ENCODE peak calls at places on chromosomes 1 and 21, in seven cellular contexts. One of them, this sample, is unnamed. For H3K4me1, the result is how much of the 10 kb centered on the place peaks cover.

GRCh38 chr1:150371110-150371509 is 7.2 kb downstream of the RPRD2 start:
- DNase-seq in RWPE2: no peak
- DNase-seq in tibial artery: no peak
- DNase-seq in MM.1S: no peak
- DNase-seq in Peyer's patch: no peak
- DNase-seq in transverse colon: no peak
- DNase-seq in cardiac muscle cell: no peak
- DNase-seq in this sample: no peak

GRCh38 chr1:196515904-196516303 is 92.3 kb downstream of the KCNT2 start:
- DNase-seq in tibial artery: no peak
- DNase-seq in RWPE2: no peak
- DNase-seq in Peyer's patch: no peak
- DNase-seq in MM.1S: no peak
- DNase-seq in cardiac muscle cell: no peak
- DNase-seq in transverse colon: no peak
- DNase-seq in this sample: no peak

GRCh38 chr1:212062832-212063438 is 27.4 kb downstream of the DTL start:
- DNase-seq in Peyer's patch: no peak
- DNase-seq in RWPE2: no peak
- DNase-seq in MM.1S: peak
- DNase-seq in tibial artery: no peak
- DNase-seq in transverse colon: no peak
- DNase-seq in cardiac muscle cell: peak
- DNase-seq in this sample: no peak

GRCh38 chr21:26597981-26598380 is 24.9 kb upstream of the CYYR1 start:
- DNase-seq in tibial artery: no peak
- DNase-seq in MM.1S: no peak
- DNase-seq in cardiac muscle cell: no peak
- DNase-seq in transverse colon: no peak
- DNase-seq in RWPE2: no peak
- DNase-seq in Peyer's patch: no peak
- DNase-seq in this sample: no peak

GRCh38 chr1:29456685-29457084 is 220.4 kb downstream of the PTPRU start:
- DNase-seq in transverse colon: no peak
- DNase-seq in tibial artery: no peak
- DNase-seq in Peyer's patch: no peak
- DNase-seq in RWPE2: no peak
- DNase-seq in MM.1S: no peak
- DNase-seq in cardiac muscle cell: no peak
- DNase-seq in this sample: no peak

GRCh38 chr21:36155603-36156338 is 853 bp upstream of the DOP1B start:
- DNase-seq in Peyer's patch: peak
- DNase-seq in MM.1S: no peak
- DNase-seq in transverse colon: peak
- DNase-seq in RWPE2: no peak
- DNase-seq in tibial artery: no peak
- DNase-seq in cardiac muscle cell: no peak
- DNase-seq in this sample: no peak

GRCh38 chr21:33201945-33202344 is 27.8 kb upstream of the IFNAR2 start:
- DNase-seq in MM.1S: no peak
- DNase-seq in cardiac muscle cell: no peak
- DNase-seq in RWPE2: no peak
- DNase-seq in transverse colon: peak
- DNase-seq in tibial artery: no peak
- DNase-seq in Peyer's patch: no peak
- DNase-seq in this sample: no peak

GRCh38 chr1:151047925-151048644 is 534 bp downstream of the C1orf56 start:
- DNase-seq in cardiac muscle cell: peak
- DNase-seq in Peyer's patch: peak
- DNase-seq in RWPE2: no peak
- DNase-seq in transverse colon: peak
- DNase-seq in tibial artery: peak
- DNase-seq in MM.1S: peak
- DNase-seq in this sample: peak

GRCh38 chr1:10631121-10631810 is 156.5 kb downstream of the PEX14 start:
- DNase-seq in Peyer's patch: peak
- DNase-seq in transverse colon: no peak
- DNase-seq in cardiac muscle cell: no peak
- DNase-seq in MM.1S: no peak
- DNase-seq in RWPE2: peak
- DNase-seq in tibial artery: no peak
- DNase-seq in this sample: no peak

GRCh38 chr1:103459385-103459784 is 66.1 kb upstream of the RNPC3 start:
- DNase-seq in Peyer's patch: no peak
- DNase-seq in transverse colon: no peak
- DNase-seq in tibial artery: no peak
- DNase-seq in RWPE2: no peak
- DNase-seq in cardiac muscle cell: peak
- DNase-seq in MM.1S: no peak
- DNase-seq in this sample: no peak

GRCh38 chr1:36803870-36804560 is 230.3 kb downstream of the GRIK3 start:
- DNase-seq in MM.1S: no peak
- DNase-seq in Peyer's patch: no peak
- DNase-seq in tibial artery: no peak
- DNase-seq in transverse colon: no peak
- DNase-seq in cardiac muscle cell: no peak
- DNase-seq in RWPE2: no peak
- DNase-seq in this sample: no peak

GRCh38 chr1:39272027-39272790 is 67.7 kb downstream of the MACF1 start:
- DNase-seq in RWPE2: no peak
- DNase-seq in MM.1S: peak
- DNase-seq in transverse colon: peak
- DNase-seq in Peyer's patch: peak
- DNase-seq in cardiac muscle cell: no peak
- DNase-seq in tibial artery: no peak
- DNase-seq in this sample: no peak

GRCh38 chr1:65147424-65148177 is 402 bp upstream of the AK4 start:
- DNase-seq in MM.1S: peak
- DNase-seq in cardiac muscle cell: peak
- DNase-seq in transverse colon: peak
- DNase-seq in RWPE2: peak
- DNase-seq in tibial artery: peak
- DNase-seq in Peyer's patch: peak
- DNase-seq in this sample: no peak

GRCh38 chr1:154115180-154115579 is 39.7 kb downstream of the NUP210L start:
- DNase-seq in MM.1S: peak
- DNase-seq in Peyer's patch: no peak
- DNase-seq in RWPE2: no peak
- DNase-seq in cardiac muscle cell: peak
- DNase-seq in transverse colon: no peak
- DNase-seq in tibial artery: no peak
- DNase-seq in this sample: no peak

GRCh38 chr1:68175621-68176398 is 56.5 kb downstream of the WLS start:
- DNase-seq in RWPE2: no peak
- DNase-seq in tibial artery: no peak
- DNase-seq in transverse colon: no peak
- DNase-seq in Peyer's patch: no peak
- DNase-seq in MM.1S: no peak
- DNase-seq in cardiac muscle cell: peak
- DNase-seq in this sample: no peak

GRCh38 chr1:203626910-203627246 is 246 bp downstream of the ATP2B4 start:
- DNase-seq in transverse colon: no peak
- DNase-seq in Peyer's patch: no peak
- DNase-seq in tibial artery: peak
- DNase-seq in RWPE2: no peak
- DNase-seq in cardiac muscle cell: no peak
- DNase-seq in MM.1S: no peak
- DNase-seq in this sample: no peak

GRCh38 chr1:165629848-165630628 is 996 bp upstream of the MGST3 start:
- DNase-seq in RWPE2: no peak
- DNase-seq in cardiac muscle cell: no peak
- DNase-seq in Peyer's patch: no peak
- DNase-seq in MM.1S: no peak
- DNase-seq in tibial artery: no peak
- DNase-seq in transverse colon: no peak
- DNase-seq in this sample: no peak

GRCh38 chr1:109726007-109726406 is 14.0 kb downstream of the GSTM5 start:
- DNase-seq in transverse colon: no peak
- DNase-seq in Peyer's patch: no peak
- DNase-seq in cardiac muscle cell: no peak
- DNase-seq in MM.1S: no peak
- DNase-seq in RWPE2: no peak
- DNase-seq in tibial artery: no peak
- DNase-seq in this sample: no peak

GRCh38 chr1:41218152-41218551 is 24.0 kb downstream of the SCMH1 start:
- DNase-seq in MM.1S: no peak
- DNase-seq in transverse colon: no peak
- DNase-seq in RWPE2: no peak
- DNase-seq in Peyer's patch: no peak
- DNase-seq in cardiac muscle cell: no peak
- DNase-seq in tibial artery: no peak
- DNase-seq in this sample: no peak

GRCh38 chr1:230186874-230187273 is 119.8 kb downstream of the GALNT2 start:
- DNase-seq in Peyer's patch: no peak
- DNase-seq in RWPE2: no peak
- DNase-seq in transverse colon: no peak
- DNase-seq in MM.1S: peak
- DNase-seq in tibial artery: no peak
- DNase-seq in cardiac muscle cell: no peak
- DNase-seq in this sample: no peak

GRCh38 chr1:230187290-230187689 is 120.3 kb downstream of the GALNT2 start:
- DNase-seq in transverse colon: no peak
- DNase-seq in Peyer's patch: no peak
- DNase-seq in cardiac muscle cell: no peak
- DNase-seq in MM.1S: no peak
- DNase-seq in RWPE2: no peak
- DNase-seq in tibial artery: no peak
- DNase-seq in this sample: no peak

GRCh38 chr1:230185076-230186001 is 118.3 kb downstream of the GALNT2 start:
- DNase-seq in RWPE2: no peak
- DNase-seq in cardiac muscle cell: no peak
- DNase-seq in Peyer's patch: no peak
- DNase-seq in MM.1S: no peak
- DNase-seq in tibial artery: no peak
- DNase-seq in transverse colon: no peak
- DNase-seq in this sample: no peak

GRCh38 chr1:230188826-230189225 is 121.8 kb downstream of the GALNT2 start:
- DNase-seq in cardiac muscle cell: no peak
- DNase-seq in tibial artery: no peak
- DNase-seq in MM.1S: no peak
- DNase-seq in Peyer's patch: no peak
- DNase-seq in transverse colon: no peak
- DNase-seq in RWPE2: no peak
- DNase-seq in this sample: no peak

DNA sequence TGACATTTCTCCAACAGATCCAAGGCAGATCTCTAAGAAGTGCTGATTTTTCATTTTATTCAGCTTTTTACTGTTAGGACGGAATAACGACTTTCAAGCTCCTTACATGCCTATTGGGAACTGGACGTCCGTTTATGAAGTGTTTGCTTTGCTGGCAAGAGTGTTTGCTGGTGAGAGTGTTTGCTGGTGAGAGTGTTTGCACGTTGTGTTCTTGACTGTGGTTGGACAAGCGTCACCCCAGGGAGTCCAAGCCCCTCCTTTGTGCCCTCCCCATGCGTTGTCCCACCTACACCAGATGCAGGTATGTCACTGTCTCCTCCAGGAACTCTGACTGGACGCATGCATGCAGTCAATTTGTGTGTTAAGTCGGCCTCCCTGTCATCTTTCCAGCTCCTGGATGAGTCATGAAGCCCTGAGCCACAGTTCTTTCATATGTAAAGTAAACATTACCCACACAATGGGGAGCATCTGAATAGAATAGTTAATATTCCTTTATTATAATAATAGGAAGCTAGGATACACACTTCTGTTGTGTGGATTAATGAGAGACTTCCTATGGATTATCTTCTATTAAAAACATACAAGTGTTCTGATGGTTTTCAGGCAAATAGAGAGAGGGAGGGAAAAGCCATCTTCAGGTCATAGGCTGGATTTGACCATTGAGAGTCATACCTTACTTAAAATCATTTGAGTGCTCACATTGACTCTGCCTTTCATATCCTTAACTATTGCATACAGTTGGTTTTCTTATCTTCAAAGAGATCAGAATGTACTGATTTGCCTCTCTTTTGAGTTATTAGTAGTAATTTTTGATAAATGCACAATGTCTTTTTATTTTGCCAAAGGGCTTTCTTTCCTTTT is 119.2 kb downstream of the GALNT2 start:
- DNase-seq in MM.1S: no peak
- DNase-seq in cardiac muscle cell: peak
- DNase-seq in Peyer's patch: peak
- DNase-seq in transverse colon: peak
- DNase-seq in RWPE2: peak
- DNase-seq in tibial artery: no peak
- DNase-seq in this sample: no peak
- H3K4me3 ChIP-seq in MM.1S: no peak
- H3K4me3 ChIP-seq in cardiac muscle cell: no peak
- H3K4me3 ChIP-seq in Peyer's patch: no peak
- H3K4me3 ChIP-seq in transverse colon: no peak
- H3K4me3 ChIP-seq in RWPE2: no peak
- H3K4me3 ChIP-seq in tibial artery: no peak
- H3K4me3 ChIP-seq in this sample: peak

DNA sequence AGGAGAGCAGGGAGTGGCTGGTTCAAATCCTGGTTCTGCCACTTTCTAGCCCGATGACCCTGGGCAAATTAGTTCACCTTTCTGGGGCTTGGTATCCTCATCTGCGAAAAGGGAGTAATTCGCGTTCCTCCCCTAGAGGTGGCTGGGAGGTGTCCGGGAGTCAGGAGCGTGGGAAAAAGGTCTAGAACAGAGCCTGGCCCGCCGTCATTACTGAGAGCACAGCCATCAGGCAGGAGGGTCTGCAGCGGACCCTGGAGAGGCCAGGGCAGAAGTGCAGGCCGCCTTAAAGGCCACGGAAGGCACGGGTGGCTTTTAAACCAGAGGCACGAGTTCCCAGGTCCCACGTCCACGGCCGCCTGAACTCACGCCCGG is 886 bp downstream of the PANK4 start:
- DNase-seq in tibial artery: no peak
- DNase-seq in cardiac muscle cell: no peak
- DNase-seq in transverse colon: no peak
- DNase-seq in RWPE2: no peak
- DNase-seq in Peyer's patch: no peak
- DNase-seq in MM.1S: no peak
- DNase-seq in this sample: no peak
- TF ChIP-seq CTCF in tibial artery: no peak
- TF ChIP-seq CTCF in cardiac muscle cell: no peak
- TF ChIP-seq CTCF in transverse colon: no peak
- TF ChIP-seq CTCF in RWPE2: no peak
- TF ChIP-seq CTCF in Peyer's patch: no peak
- TF ChIP-seq CTCF in MM.1S: no peak
- TF ChIP-seq CTCF in this sample: no peak

DNA sequence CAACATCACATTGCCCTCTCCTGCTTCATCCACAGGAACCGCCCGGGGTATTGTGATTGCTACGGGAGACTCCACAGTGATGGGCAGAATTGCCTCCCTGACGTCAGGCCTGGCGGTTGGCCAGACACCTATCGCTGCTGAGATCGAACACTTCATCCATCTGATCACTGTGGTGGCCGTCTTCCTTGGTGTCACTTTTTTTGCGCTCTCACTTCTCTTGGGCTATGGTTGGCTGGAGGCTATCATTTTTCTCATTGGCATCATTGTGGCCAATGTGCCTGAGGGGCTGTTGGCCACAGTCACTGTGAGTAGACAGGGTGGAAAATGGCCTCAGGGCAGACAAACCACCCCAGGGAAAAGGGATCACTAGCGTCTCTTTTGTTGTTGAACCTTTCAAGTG is 12.7 kb downstream of the ATP1A4 start:
- DNase-seq in tibial artery: no peak
- DNase-seq in RWPE2: no peak
- DNase-seq in Peyer's patch: no peak
- DNase-seq in MM.1S: no peak
- DNase-seq in transverse colon: no peak
- DNase-seq in cardiac muscle cell: no peak
- DNase-seq in this sample: no peak
- H3K4me1 ChIP-seq in tibial artery: under half
- H3K4me1 ChIP-seq in RWPE2: under half
- H3K4me1 ChIP-seq in Peyer's patch: under half
- H3K4me1 ChIP-seq in MM.1S: under half
- H3K4me1 ChIP-seq in transverse colon: under half
- H3K4me1 ChIP-seq in cardiac muscle cell: under half
- H3K4me1 ChIP-seq in this sample: under half

GRCh38 chr21:39185157-39185556 is 1.9 kb upstream of the PSMG1 start:
- DNase-seq in tibial artery: no peak
- DNase-seq in MM.1S: no peak
- DNase-seq in RWPE2: no peak
- DNase-seq in Peyer's patch: no peak
- DNase-seq in transverse colon: no peak
- DNase-seq in cardiac muscle cell: no peak
- DNase-seq in this sample: no peak
- H3K4me3 ChIP-seq in tibial artery: no peak
- H3K4me3 ChIP-seq in MM.1S: no peak
- H3K4me3 ChIP-seq in RWPE2: no peak
- H3K4me3 ChIP-seq in Peyer's patch: no peak
- H3K4me3 ChIP-seq in transverse colon: no peak
- H3K4me3 ChIP-seq in cardiac muscle cell: no peak
- H3K4me3 ChIP-seq in this sample: no peak